ENCODE peak calls at places on chromosomes 4 and X, in five cellular contexts. K, X, Y, Z and P are unnamed samples.

GRCh38 chr4:116217781-116218180 is 867.6 kb downstream of the TRAM1L1 start:
- DNase-seq in K (no peak), X (no peak), Z (no peak), Y (no peak), P (no peak)

GRCh38 chrX:23699636-23700194 is 32.4 kb downstream of the PRDX4 start:
- DNase-seq in X (peak; percentile 14), Z (peak; percentile 62), Y (no peak), K (peak; percentile 43), P (peak; percentile 2)

GRCh38 chrX:15674899-15675489 is 10.4 kb upstream of the CLTRN start:
- DNase-seq in K (peak; percentile 93), X (peak; percentile 93), Y (peak; percentile 91), Z (peak; percentile 91), P (peak; percentile 88)

GRCh38 chr4:128349921-128350320 is 62.3 kb upstream of the PGRMC2 start:
- DNase-seq in Z (peak; percentile 80), X (peak; percentile 97), K (no peak), Y (no peak), P (peak; percentile 98)

GRCh38 chr4:67122029-67122428 is 423.3 kb downstream of the CENPC start:
- DNase-seq in Y (no peak), Z (peak; percentile 11), K (no peak), X (no peak), P (peak; percentile 3)

GRCh38 chr4:123784626-123785025 is 388.0 kb downstream of the SPRY1 start:
- DNase-seq in Y (no peak), K (no peak), Z (no peak), X (no peak), P (no peak)

GRCh38 chr4:89109841-89110540 is 1.3 kb upstream of the TIGD2 start:
- DNase-seq in X (no peak), Y (no peak), K (no peak), Z (no peak), P (peak; percentile 23)

GRCh38 chrX:70453024-70453618 is 8.5 kb downstream of the DLG3 start:
- DNase-seq in K (no peak), Y (no peak), X (no peak), Z (no peak), P (no peak)

GRCh38 chrX:132612990-132613564 is 124.2 kb upstream of the MBNL3 start:
- DNase-seq in X (peak; percentile 4), K (peak; percentile 16), Y (no peak), Z (peak; percentile 56), P (peak; percentile 51)

GRCh38 chr4:35300996-35301774 is 943.1 kb downstream of the ARAP2 start:
- DNase-seq in Y (peak; percentile 26), Z (no peak), K (no peak), X (no peak), P (no peak)

GRCh38 chrX:154441564-154441963 is 2.4 kb upstream of the FAM50A start:
- DNase-seq in X (no peak), Y (no peak), Z (no peak), K (no peak), P (no peak)

GRCh38 chrX:72126048-72126415 is 5.7 kb downstream of the RTL5 start:
- DNase-seq in Y (no peak), Z (peak; percentile 35), X (no peak), K (no peak), P (peak; percentile 46)

GRCh38 chr4:160373911-160374310 is 1271.0 kb downstream of the RAPGEF2 start:
- DNase-seq in Z (no peak), K (no peak), Y (no peak), X (no peak), P (no peak)

GRCh38 chr4:17476811-17477210 is 35.1 kb downstream of the QDPR start:
- DNase-seq in Y (no peak), X (no peak), K (no peak), Z (no peak), P (no peak)

GRCh38 chr4:106080376-106080775 is 185.1 kb downstream of the NPNT start:
- DNase-seq in Y (no peak), Z (peak; percentile 8), K (no peak), X (peak; percentile 7), P (peak; percentile 19)

GRCh38 chrX:34656842-34657780 is at the start of gene TMEM47:
- DNase-seq in Y (peak; percentile 83), Z (peak; percentile 81), K (peak; percentile 67), X (peak; percentile 70), P (peak; percentile 66)
- H3K4me3 ChIP-seq in Y (peak within 1 kb of the TSS; percentile 41), Z (peak within 1 kb of the TSS; percentile 77), K (peak within 1 kb of the TSS; percentile 73), X (peak within 1 kb of the TSS; percentile 99), P (peak within 1 kb of the TSS; percentile 71)

DNA sequence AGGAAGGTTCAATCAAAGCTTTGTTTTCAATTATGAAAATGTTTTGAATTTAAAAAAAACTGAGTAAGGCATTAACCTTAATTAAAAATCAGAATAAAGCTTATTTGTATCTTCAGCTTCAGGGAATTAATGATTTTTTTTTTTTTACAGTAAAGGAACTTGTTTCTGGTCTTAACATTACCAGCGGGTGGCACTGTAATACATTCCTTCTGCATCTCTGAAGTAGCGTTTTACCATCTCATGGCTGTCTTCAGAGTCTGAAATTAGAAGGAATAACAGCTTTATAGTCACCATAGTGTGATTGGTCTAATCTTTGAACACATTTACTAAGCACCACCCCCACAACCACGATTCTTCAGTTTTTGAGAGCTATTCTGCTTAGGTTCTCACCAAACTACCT is 102.6 kb downstream of the IL1RAPL2 start:
- DNase-seq in X (peak; percentile 1), Z (peak; percentile 6), K (no peak), Y (no peak), P (peak; percentile 37)
- TF ChIP-seq CTCF in X (no peak), Z (no peak), K (no peak), Y (peak; percentile 12), P (peak; percentile 7)

DNA sequence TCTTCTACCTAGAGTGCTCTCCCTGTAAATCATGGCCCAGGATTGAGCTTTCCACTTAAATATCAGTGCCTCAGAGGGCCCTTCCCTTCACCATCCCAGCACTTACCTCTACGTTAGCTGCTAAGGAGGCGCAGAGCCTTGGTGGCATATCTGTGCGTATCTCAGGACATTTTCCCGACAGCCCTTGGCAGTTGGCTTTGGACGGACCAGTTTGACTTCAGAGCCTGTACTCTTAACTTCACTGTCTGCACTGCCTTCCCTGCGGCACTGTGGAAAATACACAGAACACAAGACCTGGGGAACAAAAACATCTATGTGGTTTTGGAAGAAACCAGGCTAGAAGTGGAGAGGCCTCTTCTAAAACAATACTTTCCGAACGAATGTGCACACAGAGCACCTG is 2.4 kb downstream of the TADA2B start:
- DNase-seq in K (no peak), X (no peak), Y (peak; percentile 4), Z (no peak), P (no peak)
- H3K4me3 ChIP-seq in K (no peak overlapping the region), X (no peak overlapping the region), Y (no peak overlapping the region), Z (no peak overlapping the region), P (no peak overlapping the region)

GRCh38 chr4:93671093-93671492 is 157.5 kb upstream of the ATOH1 start:
- DNase-seq in Z (no peak), K (no peak), Y (no peak), X (no peak), P (no peak)

DNA sequence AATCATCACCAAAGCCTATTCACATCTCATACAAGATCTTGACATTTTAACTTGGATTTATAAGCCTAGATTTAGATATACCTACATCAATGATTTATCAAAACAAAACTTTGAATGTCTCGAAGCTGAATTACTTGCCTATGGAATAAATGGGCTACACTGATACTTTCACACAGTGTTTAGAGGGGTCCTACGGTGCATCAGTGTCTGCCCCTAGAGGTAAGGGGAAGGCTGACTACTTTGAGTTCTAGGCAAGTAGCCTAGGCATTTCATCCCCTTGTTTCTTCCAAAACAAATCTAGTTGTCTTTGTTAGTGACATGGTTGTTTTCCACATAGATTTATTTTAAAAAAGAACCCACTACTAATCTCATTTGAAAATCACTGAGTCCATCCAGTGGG is 158.1 kb upstream of the ATOH1 start:
- DNase-seq in X (no peak), K (no peak), Z (no peak), Y (no peak), P (no peak)
- TF ChIP-seq CTCF in X (no peak), K (no peak), Z (no peak), Y (no peak), P (no peak)

GRCh38 chr4:146640021-146640425 is 1.3 kb downstream of the POU4F2 start:
- DNase-seq in Y (peak; percentile 73), X (no peak), Z (no peak), K (no peak), P (no peak)
- H3K4me3 ChIP-seq in Y (no peak overlapping the region), X (no peak overlapping the region), Z (no peak overlapping the region), K (no peak overlapping the region), P (no peak overlapping the region)